ENCODE peak calls at places on chromosomes 11 and 22, in ten cellular contexts. One of them, this sample, is unnamed.

GRCh38 chr22:22023581-22024137 is 41.1 kb upstream of the TOP3B start:
- DNase-seq in lung: no peak
- DNase-seq in colonic mucosa: no peak
- DNase-seq in neuronal stem cell: no peak
- DNase-seq in T-helper 1 cell: no peak
- DNase-seq in posterior cingulate gyrus: no peak
- DNase-seq in fibroblast of the aortic adventitia: no peak
- DNase-seq in Panc1: no peak
- DNase-seq in brain microvascular endothelial cell: no peak
- DNase-seq in KBM-7: no peak
- DNase-seq in this sample: no peak

GRCh38 chr11:108324587-108324986 is 101.7 kb downstream of the ATM start:
- DNase-seq in lung: no peak
- DNase-seq in colonic mucosa: no peak
- DNase-seq in neuronal stem cell: no peak
- DNase-seq in T-helper 1 cell: no peak
- DNase-seq in posterior cingulate gyrus: no peak
- DNase-seq in fibroblast of the aortic adventitia: peak
- DNase-seq in Panc1: no peak
- DNase-seq in brain microvascular endothelial cell: no peak
- DNase-seq in KBM-7: peak
- DNase-seq in this sample: no peak

GRCh38 chr11:36469881-36470802 is 39.9 kb downstream of the TRAF6 start:
- DNase-seq in lung: no peak
- DNase-seq in colonic mucosa: no peak
- DNase-seq in neuronal stem cell: no peak
- DNase-seq in T-helper 1 cell: no peak
- DNase-seq in posterior cingulate gyrus: no peak
- DNase-seq in fibroblast of the aortic adventitia: peak
- DNase-seq in Panc1: no peak
- DNase-seq in brain microvascular endothelial cell: peak
- DNase-seq in KBM-7: no peak
- DNase-seq in this sample: no peak

GRCh38 chr11:87722756-87723599 is 452.3 kb downstream of the RAB38 start:
- DNase-seq in lung: no peak
- DNase-seq in colonic mucosa: peak
- DNase-seq in neuronal stem cell: no peak
- DNase-seq in T-helper 1 cell: no peak
- DNase-seq in posterior cingulate gyrus: peak
- DNase-seq in fibroblast of the aortic adventitia: peak
- DNase-seq in Panc1: peak
- DNase-seq in brain microvascular endothelial cell: peak
- DNase-seq in KBM-7: peak
- DNase-seq in this sample: peak

GRCh38 chr11:124945826-124946225 is 8.2 kb upstream of the CCDC15 start:
- DNase-seq in lung: no peak
- DNase-seq in colonic mucosa: no peak
- DNase-seq in neuronal stem cell: no peak
- DNase-seq in T-helper 1 cell: no peak
- DNase-seq in posterior cingulate gyrus: no peak
- DNase-seq in fibroblast of the aortic adventitia: no peak
- DNase-seq in Panc1: no peak
- DNase-seq in brain microvascular endothelial cell: no peak
- DNase-seq in KBM-7: no peak
- DNase-seq in this sample: no peak

GRCh38 chr11:64428685-64429084 is 69.7 kb downstream of the RPS6KA4 start:
- DNase-seq in lung: no peak
- DNase-seq in colonic mucosa: no peak
- DNase-seq in neuronal stem cell: no peak
- DNase-seq in T-helper 1 cell: no peak
- DNase-seq in posterior cingulate gyrus: no peak
- DNase-seq in fibroblast of the aortic adventitia: no peak
- DNase-seq in Panc1: no peak
- DNase-seq in brain microvascular endothelial cell: no peak
- DNase-seq in KBM-7: no peak
- DNase-seq in this sample: no peak

GRCh38 chr11:12995211-12995610 is 13.9 kb upstream of the RASSF10 start:
- DNase-seq in lung: no peak
- DNase-seq in colonic mucosa: no peak
- DNase-seq in neuronal stem cell: no peak
- DNase-seq in T-helper 1 cell: no peak
- DNase-seq in posterior cingulate gyrus: no peak
- DNase-seq in fibroblast of the aortic adventitia: peak
- DNase-seq in Panc1: no peak
- DNase-seq in brain microvascular endothelial cell: no peak
- DNase-seq in KBM-7: no peak
- DNase-seq in this sample: no peak

GRCh38 chr11:3095712-3096361 is 38.6 kb upstream of the CARS1 start:
- DNase-seq in lung: no peak
- DNase-seq in colonic mucosa: no peak
- DNase-seq in neuronal stem cell: peak
- DNase-seq in T-helper 1 cell: no peak
- DNase-seq in posterior cingulate gyrus: no peak
- DNase-seq in fibroblast of the aortic adventitia: peak
- DNase-seq in Panc1: peak
- DNase-seq in brain microvascular endothelial cell: peak
- DNase-seq in KBM-7: no peak
- DNase-seq in this sample: peak

GRCh38 chr22:23752750-23753149 is 1.5 kb downstream of the VPREB3 start:
- DNase-seq in lung: no peak
- DNase-seq in colonic mucosa: no peak
- DNase-seq in neuronal stem cell: no peak
- DNase-seq in T-helper 1 cell: no peak
- DNase-seq in posterior cingulate gyrus: no peak
- DNase-seq in fibroblast of the aortic adventitia: no peak
- DNase-seq in Panc1: no peak
- DNase-seq in brain microvascular endothelial cell: no peak
- DNase-seq in KBM-7: no peak
- DNase-seq in this sample: no peak

GRCh38 chr11:96817488-96817887 is 427.7 kb downstream of the JRKL start:
- DNase-seq in lung: no peak
- DNase-seq in colonic mucosa: no peak
- DNase-seq in neuronal stem cell: no peak
- DNase-seq in T-helper 1 cell: no peak
- DNase-seq in posterior cingulate gyrus: no peak
- DNase-seq in fibroblast of the aortic adventitia: no peak
- DNase-seq in Panc1: no peak
- DNase-seq in brain microvascular endothelial cell: no peak
- DNase-seq in KBM-7: no peak
- DNase-seq in this sample: no peak

GRCh38 chr11:59794417-59794816 is 16.2 kb downstream of the MRPL16 start:
- DNase-seq in lung: no peak
- DNase-seq in colonic mucosa: no peak
- DNase-seq in neuronal stem cell: no peak
- DNase-seq in T-helper 1 cell: no peak
- DNase-seq in posterior cingulate gyrus: no peak
- DNase-seq in fibroblast of the aortic adventitia: no peak
- DNase-seq in Panc1: no peak
- DNase-seq in brain microvascular endothelial cell: no peak
- DNase-seq in KBM-7: no peak
- DNase-seq in this sample: no peak